ENCODE peak calls at places on chromosomes 12 and 14, in nine cellular contexts. F is effector memory CD8-positive, alpha-beta T cell; Q is type B pancreatic cell; H is Daoy; Y is HuH-7; K is activated T-cell treated with anti-CD3 and anti-CD28 coated beads, Interleukin-2, amount 50 U/mL, for 72 hours; I is PC-9; J is T-helper 9 cell; C is EL. V is an unnamed sample.

GRCh38 chr14:77035267-77035666 is 6.8 kb upstream of the IRF2BPL start:
- DNase-seq in H (no peak), K (no peak), Q (no peak), C (no peak), J (no peak), F (no peak), I (no peak), Y (no peak), V (no peak)

GRCh38 chr12:124429535-124429934 is 134.6 kb downstream of the RFLNA start:
- DNase-seq in Y (no peak), C (no peak), H (no peak), F (no peak), K (no peak), I (no peak), J (no peak), Q (no peak), V (no peak)

GRCh38 chr14:88792572-88793258 is at the start of gene EML5:
- DNase-seq in Y (peak; percentile 52), C (peak; percentile 74), Q (peak; percentile 88), F (peak; percentile 74), K (peak; percentile 87), H (peak; percentile 89), J (peak; percentile 77), I (peak; percentile 62), V (peak; percentile 74)

GRCh38 chr12:49872781-49873181 is 29.9 kb upstream of the BCDIN3D start:
- DNase-seq in K (no peak), F (no peak), Q (no peak), I (no peak), Y (no peak), H (peak; percentile 47), C (peak; percentile 34), J (no peak), V (no peak)

GRCh38 chr14:58488550-58488949 is 61.0 kb downstream of the KIAA0586 start:
- DNase-seq in J (no peak), I (no peak), K (peak; percentile 10), C (peak; percentile 77), F (no peak), Y (no peak), Q (no peak), H (peak; percentile 84), V (peak; percentile 65)

GRCh38 chr12:115799610-115800009 is 477.9 kb downstream of the MED13L start:
- DNase-seq in Y (no peak), K (no peak), F (no peak), Q (no peak), C (no peak), J (no peak), H (no peak), I (no peak), V (no peak)

GRCh38 chr14:81423504-81423903 is 23.4 kb upstream of the STON2 start:
- DNase-seq in I (no peak), Q (no peak), J (no peak), Y (no peak), C (no peak), K (no peak), F (no peak), H (no peak), V (no peak)

GRCh38 chr12:52004042-52004648 is 2.6 kb upstream of the TAMALIN start:
- DNase-seq in Q (no peak), I (no peak), K (no peak), C (peak; percentile 58), Y (peak; percentile 74), J (no peak), F (no peak), H (peak; percentile 55), V (peak; percentile 82)

GRCh38 chr12:2094597-2094996 is 41.8 kb downstream of the CACNA1C start:
- DNase-seq in F (no peak), Q (no peak), I (no peak), Y (no peak), H (no peak), K (no peak), J (no peak), C (peak; percentile 57), V (no peak)

GRCh38 chr12:73221398-73221797 is 949.2 kb downstream of the TRHDE start:
- DNase-seq in Q (no peak), H (no peak), C (no peak), I (no peak), Y (no peak), K (no peak), J (no peak), F (no peak), V (no peak)

GRCh38 chr12:9632766-9633165 is 25.1 kb upstream of the KLRB1 start:
- DNase-seq in Y (no peak), J (no peak), F (no peak), H (no peak), Q (no peak), C (no peak), K (no peak), I (no peak), V (no peak)

GRCh38 chr14:90608925-90609324 is 207.3 kb downstream of the TTC7B start:
- DNase-seq in F (no peak), C (no peak), H (no peak), K (no peak), Q (no peak), J (no peak), Y (no peak), I (no peak), V (no peak)

GRCh38 chr12:67958187-67958586 is 31.1 kb upstream of the IFNG-AS1 start:
- DNase-seq in I (no peak), Y (no peak), K (no peak), F (no peak), Q (no peak), J (no peak), C (peak; percentile 3), H (no peak), V (no peak)

GRCh38 chr14:29906256-29906885 is 21.3 kb downstream of the PRKD1 start:
- DNase-seq in J (no peak), F (no peak), Y (no peak), Q (no peak), H (peak; percentile 51), K (no peak), C (peak; percentile 24), I (peak; percentile 65), V (peak; percentile 54)

GRCh38 chr14:31037709-31038221 is 11.6 kb upstream of the STRN3 start:
- DNase-seq in H (no peak), K (no peak), I (no peak), Q (no peak), J (no peak), Y (no peak), C (no peak), F (no peak), V (no peak)

GRCh38 chr12:104304261-104305004 is 894 bp downstream of the EID3 start:
- DNase-seq in C (peak; percentile 25), Q (no peak), I (no peak), J (no peak), F (no peak), K (no peak), H (no peak), Y (no peak), V (peak; percentile 57)

GRCh38 chr12:121719926-121720414 is 7.4 kb downstream of the TMEM120B start:
- DNase-seq in K (no peak), F (no peak), Y (no peak), Q (no peak), J (no peak), I (no peak), H (peak; percentile 73), C (peak; percentile 86), V (peak; percentile 66)

GRCh38 chr14:93019367-93019843 is 96.3 kb downstream of the ITPK1 start:
- DNase-seq in C (no peak), Y (no peak), J (no peak), I (no peak), F (no peak), H (no peak), Q (no peak), K (no peak), V (no peak)

GRCh38 chr12:102300824-102301461 is 103.3 kb upstream of the PMCH start:
- DNase-seq in C (peak; percentile 64), K (peak; percentile 21), F (peak; percentile 5), I (peak; percentile 45), Y (peak; percentile 59), J (no peak), H (peak; percentile 51), Q (no peak), V (peak; percentile 66)

GRCh38 chr12:49220972-49221371 is 32.1 kb upstream of the TUBA1A start:
- DNase-seq in J (no peak), Y (no peak), Q (no peak), F (no peak), H (no peak), K (no peak), C (no peak), I (no peak), V (no peak)

GRCh38 chr12:62250671-62251608 is 9.3 kb upstream of the USP15 start:
- DNase-seq in K (peak; percentile 8), F (no peak), Q (no peak), C (peak; percentile 44), J (no peak), I (no peak), Y (no peak), H (no peak), V (no peak)

GRCh38 chr12:74440469-74440868 is 97.2 kb upstream of the ATXN7L3B start:
- DNase-seq in Q (no peak), H (no peak), C (no peak), F (no peak), J (no peak), I (no peak), K (no peak), Y (no peak), V (no peak)

GRCh38 chr12:122054842-122055544 is 23.6 kb upstream of the MLXIP start:
- DNase-seq in C (no peak), F (no peak), J (no peak), I (no peak), H (no peak), Y (no peak), K (no peak), Q (no peak), V (no peak)

GRCh38 chr14:77458249-77458950 is 507 bp downstream of the AHSA1 start:
- DNase-seq in Y (no peak), C (peak; percentile 51), J (no peak), Q (no peak), H (peak; percentile 46), F (peak; percentile 19), K (peak; percentile 40), I (peak; percentile 56), V (peak; percentile 54)

GRCh38 chr14:89921896-89922548 is 32.5 kb downstream of the EFCAB11 start:
- DNase-seq in H (peak; percentile 88), C (peak; percentile 94), J (no peak), Y (no peak), I (no peak), Q (no peak), F (no peak), K (no peak), V (peak; percentile 43)

GRCh38 chr14:49479432-49479831 is 106.7 kb downstream of the RPS29 start:
- DNase-seq in H (no peak), J (no peak), F (no peak), I (no peak), K (no peak), Q (no peak), Y (peak; percentile 10), C (no peak), V (no peak)

GRCh38 chr14:72155379-72155993 is 223.3 kb downstream of the RGS6 start:
- DNase-seq in I (no peak), Y (no peak), C (no peak), Q (no peak), F (no peak), H (no peak), K (no peak), J (no peak), V (no peak)

GRCh38 chr12:132329036-132329738 is at the start of gene GALNT9:
- DNase-seq in Y (no peak), J (no peak), Q (no peak), F (no peak), C (no peak), K (no peak), H (no peak), I (no peak), V (peak; percentile 39)

GRCh38 chr12:85182699-85183098 is 97.3 kb upstream of the ALX1 start:
- DNase-seq in I (no peak), H (no peak), J (no peak), C (no peak), Q (no peak), F (no peak), Y (no peak), K (no peak), V (no peak)

GRCh38 chr12:64528616-64529015 is 76.7 kb downstream of the TBK1 start:
- DNase-seq in Q (no peak), K (no peak), H (no peak), F (no peak), C (peak; percentile 18), I (no peak), J (no peak), Y (no peak), V (no peak)

GRCh38 chr14:47264842-47265241 is 410.6 kb downstream of the MDGA2 start:
- DNase-seq in I (no peak), F (no peak), K (no peak), C (no peak), Q (no peak), J (no peak), Y (no peak), H (no peak), V (no peak)

V was measured in dermis blood vessel endothelial cell.